ENCODE peak calls at places on chromosome 16, in seven cellular contexts. D is mesendoderm, E is HCT116, K is neural progenitor cell, P is mammary epithelial cell, A is H1, Y is GM23248. I is an unnamed sample. For H3K79me2, the result is how much of the 10 kb centered on the place peaks cover.

GRCh38 chr16:17607624-17608023 is 136.9 kb upstream of the XYLT1 start:
- DNase-seq in E (no peak), D (no peak), Y (no peak), A (no peak), P (no peak), K (no peak), I (no peak)

GRCh38 chr16:65546353-65546791 is 424.5 kb upstream of the CDH11 start:
- DNase-seq in P (no peak), Y (peak), E (no peak), K (no peak), A (no peak), D (peak), I (no peak)

GRCh38 chr16:3188675-3188924 is 596 bp downstream of the OR1F1 start:
- DNase-seq in A (no peak), P (no peak), E (no peak), Y (no peak), K (no peak), D (no peak), I (no peak)

GRCh38 chr16:75710344-75710743 is 9.1 kb upstream of the DUXB start:
- DNase-seq in D (peak), A (no peak), E (no peak), P (no peak), K (no peak), Y (no peak), I (peak)

GRCh38 chr16:57394444-57394843 is 10.1 kb upstream of the CCL17 start:
- DNase-seq in A (no peak), D (no peak), Y (peak), E (no peak), K (no peak), P (peak), I (no peak)

GRCh38 chr16:3487521-3488410 is 7.5 kb downstream of the C16orf90 start:
- DNase-seq in K (no peak), E (no peak), Y (no peak), P (no peak), D (peak), A (no peak), I (peak)

GRCh38 chr16:22232277-22233049 is 26.4 kb downstream of the EEF2K start:
- DNase-seq in A (no peak), E (peak), K (no peak), Y (peak), D (no peak), P (peak), I (no peak)

GRCh38 chr16:11391576-11391975 is 46.3 kb downstream of the RMI2 start:
- DNase-seq in P (no peak), Y (no peak), K (no peak), A (no peak), D (no peak), E (no peak), I (peak)

GRCh38 chr16:70267516-70267915 is 15.8 kb upstream of the EXOSC6 start:
- DNase-seq in Y (peak), E (peak), A (peak), K (peak), P (peak), D (peak), I (peak)

GRCh38 chr16:73172621-73173312 is 124.8 kb upstream of the ZFHX3 start:
- DNase-seq in Y (peak), A (peak), D (peak), P (peak), E (no peak), K (peak), I (peak)

GRCh38 chr16:878071-878784 is 77.7 kb upstream of the GNG13 start:
- DNase-seq in E (peak), P (no peak), K (peak), Y (no peak), D (peak), A (peak), I (peak)

GRCh38 chr16:27449434-27450188 is 47.6 kb downstream of the IL21R start:
- DNase-seq in K (no peak), P (no peak), Y (no peak), A (no peak), D (no peak), E (no peak), I (no peak)

GRCh38 chr16:22670551-22670970 is 143.4 kb upstream of the HS3ST2 start:
- DNase-seq in A (peak), P (no peak), E (peak), K (peak), Y (no peak), D (peak), I (peak)

GRCh38 chr16:19330801-19331484 is 45.4 kb downstream of the CLEC19A start:
- DNase-seq in P (peak), D (peak), E (peak), A (no peak), K (no peak), Y (peak), I (peak)

GRCh38 chr16:86806838-86807351 is 228.5 kb downstream of the FOXL1 start:
- DNase-seq in D (peak), K (peak), Y (no peak), P (no peak), A (peak), E (no peak), I (peak)

GRCh38 chr16:86905302-86905701 is 327.0 kb downstream of the FOXL1 start:
- DNase-seq in E (no peak), D (no peak), K (no peak), P (no peak), Y (no peak), A (no peak), I (no peak)

GRCh38 chr16:55735120-55735781 is 79.5 kb downstream of the SLC6A2 start:
- DNase-seq in P (peak), D (peak), Y (no peak), A (no peak), K (no peak), E (no peak), I (no peak)

GRCh38 chr16:17211797-17212196 is 259.0 kb downstream of the XYLT1 start:
- DNase-seq in P (no peak), Y (peak), K (peak), A (peak), E (peak), D (peak), I (peak)

GRCh38 chr16:86575754-86576557 is 2.4 kb upstream of the FOXL1 start:
- DNase-seq in K (peak), A (peak), Y (peak), P (peak), E (peak), D (peak), I (peak)

GRCh38 chr16:242281-242680 is 7.7 kb downstream of the FAM234A start:
- DNase-seq in Y (no peak), D (no peak), P (no peak), E (no peak), A (no peak), K (no peak), I (no peak)

GRCh38 chr16:17591655-17592405 is 121.1 kb upstream of the XYLT1 start:
- DNase-seq in P (peak), A (no peak), E (no peak), Y (peak), K (no peak), D (peak), I (no peak)

GRCh38 chr16:24717411-24717810 is 12.0 kb upstream of the TNRC6A start:
- DNase-seq in K (no peak), D (no peak), Y (peak), E (no peak), P (no peak), A (no peak), I (no peak)

GRCh38 chr16:6375471-6376075 is 957.1 kb upstream of the RBFOX1 start:
- DNase-seq in P (no peak), Y (no peak), E (no peak), K (no peak), D (peak), A (no peak), I (no peak)

GRCh38 chr16:80517846-80518245 is 22.9 kb upstream of the DYNLRB2 start:
- DNase-seq in P (no peak), A (no peak), K (no peak), D (no peak), Y (no peak), E (no peak), I (no peak)

GRCh38 chr16:12452549-12452948 is 351.1 kb downstream of the CPPED1 start:
- DNase-seq in A (no peak), E (no peak), Y (no peak), P (no peak), K (no peak), D (no peak), I (no peak)

GRCh38 chr16:8756755-8757154 is 40.7 kb downstream of the TMEM186 start:
- DNase-seq in D (no peak), A (no peak), P (no peak), K (no peak), E (no peak), Y (no peak), I (no peak)

GRCh38 chr16:27154573-27155521 is 48.5 kb upstream of the KDM8 start:
- DNase-seq in D (peak), K (peak), A (peak), E (peak), Y (peak), P (peak), I (peak)

GRCh38 chr16:50267151-50267631 is 840 bp downstream of the ADCY7 start:
- DNase-seq in Y (no peak), K (no peak), E (no peak), D (no peak), A (no peak), P (no peak), I (no peak)

GRCh38 chr16:81748476-81749198 is 30.5 kb upstream of the PLCG2 start:
- DNase-seq in P (no peak), K (no peak), Y (no peak), E (no peak), D (peak), A (no peak), I (peak)

GRCh38 chr16:28883221-28883996 is 5.1 kb downstream of the ATP2A1 start:
- DNase-seq in D (no peak), E (no peak), P (no peak), Y (no peak), A (no peak), K (no peak), I (peak)

DNA sequence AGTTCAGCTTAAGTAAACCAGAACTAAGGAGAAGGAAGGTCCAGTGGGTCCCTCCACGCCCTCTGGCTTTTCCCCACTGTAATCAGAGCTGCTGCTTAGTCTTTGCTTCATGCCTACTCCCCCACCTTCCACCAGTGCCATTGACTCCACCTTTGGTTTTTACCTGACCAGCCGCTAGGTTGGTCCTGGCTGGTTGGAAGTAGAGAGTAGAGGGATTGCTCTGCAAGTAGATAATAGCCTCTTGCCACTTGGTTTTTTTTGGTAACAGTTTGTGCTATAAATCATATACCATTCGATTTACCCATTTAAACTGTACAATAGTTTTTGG is 22.8 kb upstream of the PHKG2 start:
- DNase-seq in P (no peak), D (no peak), K (no peak), E (no peak), Y (no peak), A (no peak), I (no peak)
- H3K79me2 ChIP-seq in P (half or more), D (under half), K (under half), E (half or more), Y (half or more), A (under half), I (under half)

GRCh38 chr16:88700322-88700635 is 5.9 kb downstream of the RNF166 start:
- DNase-seq in P (no peak), D (no peak), E (no peak), K (no peak), Y (no peak), A (no peak), I (no peak)
- H3K79me2 ChIP-seq in P (under half), D (under half), E (under half), K (under half), Y (under half), A (under half), I (under half)

DNA sequence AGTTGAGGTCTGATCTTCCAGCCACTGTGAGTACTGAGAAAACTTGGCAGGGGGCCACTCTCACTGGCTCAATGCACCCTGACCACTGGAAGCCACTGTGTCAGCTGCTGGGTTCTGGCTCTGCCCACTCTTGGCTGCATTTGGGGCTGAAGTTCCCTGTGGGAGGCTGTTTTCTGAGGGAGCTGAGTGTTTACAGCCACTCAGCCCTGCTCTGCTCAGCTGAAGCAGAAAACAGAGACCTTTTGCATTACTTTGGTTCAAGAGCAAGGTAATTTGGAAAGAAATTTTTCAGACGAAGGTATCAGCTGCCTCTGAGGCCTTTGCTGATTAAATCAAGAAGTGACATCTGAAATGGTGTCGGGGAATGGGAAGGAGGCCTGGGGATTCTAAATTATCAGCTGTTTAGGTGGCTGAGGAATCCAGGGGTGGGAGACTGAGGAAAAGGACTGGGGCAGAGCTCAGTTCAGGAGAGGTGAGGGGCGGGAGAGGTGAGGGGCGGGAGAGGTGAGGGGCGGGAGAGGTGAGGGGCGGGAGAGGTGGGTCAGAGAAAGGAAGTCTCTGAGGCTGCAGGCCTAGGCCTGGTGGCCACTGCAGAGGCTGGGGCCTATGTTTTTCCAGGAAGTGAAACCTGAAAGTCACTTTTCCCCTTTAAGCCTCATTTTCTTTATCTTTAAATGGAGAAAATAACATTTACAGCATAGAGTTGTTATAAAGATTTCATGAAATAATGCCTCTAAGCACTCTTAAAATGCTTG is at the start of gene ACSM5:
- DNase-seq in P (no peak), A (no peak), D (peak), Y (no peak), E (no peak), K (no peak), I (peak)
- H3K79me2 ChIP-seq in P (under half), A (under half), D (under half), Y (under half), E (under half), K (under half), I (under half)

GRCh38 chr16:15652293-15653001 is 2.4 kb downstream of the NDE1 start:
- DNase-seq in P (no peak), Y (no peak), A (no peak), E (no peak), D (no peak), K (no peak), I (no peak)

GRCh38 chr16:15658149-15658548 is 8.1 kb downstream of the NDE1 start:
- DNase-seq in K (no peak), P (no peak), E (no peak), D (peak), Y (no peak), A (no peak), I (peak)

GRCh38 chr16:15653227-15653626 is 3.2 kb downstream of the NDE1 start:
- DNase-seq in E (no peak), A (no peak), D (peak), P (peak), Y (peak), K (no peak), I (no peak)

GRCh38 chr16:15650698-15651161 is 685 bp downstream of the NDE1 start:
- DNase-seq in K (peak), A (no peak), E (no peak), D (peak), Y (peak), P (peak), I (peak)

GRCh38 chr16:15654591-15654990 is 4.5 kb downstream of the NDE1 start:
- DNase-seq in E (no peak), A (no peak), P (no peak), Y (no peak), K (no peak), D (no peak), I (no peak)
- H3K79me2 ChIP-seq in E (half or more), A (under half), P (half or more), Y (half or more), K (half or more), D (under half), I (half or more)

GRCh38 chr16:78105517-78105916 is 6.1 kb downstream of the WWOX start:
- DNase-seq in K (no peak), P (peak), E (no peak), A (no peak), Y (no peak), D (no peak), I (no peak)

GRCh38 chr16:78102122-78102660 is 2.7 kb downstream of the WWOX start:
- DNase-seq in D (no peak), E (no peak), P (no peak), K (no peak), A (no peak), Y (no peak), I (no peak)

GRCh38 chr16:78108451-78108850 is 9.0 kb downstream of the WWOX start:
- DNase-seq in E (no peak), Y (no peak), K (no peak), D (no peak), P (no peak), A (no peak), I (no peak)

GRCh38 chr16:78102865-78103264 is 3.4 kb downstream of the WWOX start:
- DNase-seq in D (no peak), P (no peak), Y (no peak), A (no peak), K (no peak), E (no peak), I (no peak)

DNA sequence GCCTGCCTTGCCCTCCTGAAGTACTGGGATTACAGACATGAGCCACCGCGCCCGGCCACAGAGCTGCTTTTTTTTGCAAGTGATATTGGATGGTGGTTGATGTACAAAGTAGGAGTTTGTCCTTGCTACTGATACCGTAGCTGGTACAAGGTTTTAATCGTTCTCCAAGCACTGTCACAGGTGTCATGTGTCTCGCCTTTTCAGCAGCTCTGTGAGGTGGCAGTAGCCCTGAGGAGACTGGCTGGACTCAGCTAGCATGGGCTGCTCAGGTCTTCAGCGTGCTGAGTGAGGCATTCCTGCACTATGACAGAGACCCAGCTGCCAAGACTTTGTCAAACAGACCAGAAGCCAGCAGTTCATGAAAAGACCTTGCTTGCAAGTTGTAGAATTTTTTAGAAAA is 7.2 kb downstream of the WWOX start:
- DNase-seq in A (no peak), K (no peak), E (no peak), P (no peak), Y (no peak), D (no peak), I (no peak)
- H3K79me2 ChIP-seq in A (under half), K (under half), E (under half), P (under half), Y (under half), D (under half), I (under half)

DNA sequence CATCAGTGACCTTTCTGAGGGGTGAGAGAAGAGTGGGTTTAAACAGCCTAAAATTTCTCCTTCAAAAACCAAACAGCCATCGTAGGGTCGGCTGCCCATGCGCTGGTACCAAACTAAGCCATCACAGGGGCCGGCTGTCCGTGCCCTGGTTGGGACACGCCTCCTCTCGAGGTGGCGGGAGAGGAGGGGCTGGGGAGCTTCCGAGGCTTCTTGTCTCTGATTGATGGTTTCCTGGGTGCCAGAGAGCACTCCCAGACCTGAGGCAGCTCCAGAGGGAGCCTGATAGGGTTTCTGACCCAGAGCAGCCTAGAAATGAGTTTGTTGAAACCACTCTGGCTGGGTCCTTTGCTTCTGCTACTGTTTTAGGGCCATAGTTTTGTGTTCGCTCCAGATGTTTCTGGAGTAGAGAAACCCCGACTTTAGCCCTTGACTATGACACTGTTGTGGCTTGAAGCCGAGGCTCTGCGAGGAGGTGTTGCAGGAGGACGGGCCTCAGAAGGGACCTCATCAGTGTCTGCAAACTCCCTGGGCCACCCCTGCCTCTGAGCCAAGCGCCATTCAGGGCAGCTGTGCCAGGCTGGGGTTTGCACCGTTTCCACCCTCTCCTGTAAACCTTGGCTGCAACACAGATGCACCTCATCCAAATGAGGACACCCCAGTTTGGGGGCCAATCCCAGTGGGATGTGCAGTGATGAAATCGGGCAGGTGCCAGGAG is 6.2 kb downstream of the ZNF276 start:
- DNase-seq in P (no peak), A (no peak), Y (no peak), K (peak), E (no peak), D (peak), I (no peak)
- H3K79me2 ChIP-seq in P (under half), A (under half), Y (half or more), K (under half), E (under half), D (under half), I (under half)

GRCh38 chr16:68291227-68291626 is 19.5 kb downstream of the SLC7A6OS start:
- DNase-seq in K (no peak), E (no peak), P (no peak), D (no peak), Y (no peak), A (no peak), I (no peak)
- H3K79me2 ChIP-seq in K (under half), E (under half), P (under half), D (under half), Y (half or more), A (under half), I (under half)

DNA sequence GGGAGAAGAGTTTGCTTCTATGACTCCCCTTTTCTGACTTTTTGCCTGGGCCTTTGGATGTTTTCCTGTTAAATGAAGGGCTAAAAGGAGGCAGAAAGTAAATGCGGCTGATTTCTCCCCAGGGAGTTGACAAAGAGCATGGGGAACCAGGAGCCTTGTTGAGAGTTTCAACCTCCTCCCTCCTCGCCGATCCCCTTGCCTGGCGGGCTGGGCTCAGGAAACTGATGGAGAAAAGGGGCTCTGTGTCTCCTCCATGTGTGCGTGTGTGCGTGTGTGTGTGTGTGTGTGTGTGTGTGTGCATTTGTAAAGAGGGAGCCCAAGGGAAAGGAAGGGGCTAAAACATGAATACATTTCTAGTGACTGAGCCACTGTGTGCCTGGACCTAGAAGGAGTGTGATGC is 94.5 kb downstream of the ZDHHC7 start:
- DNase-seq in A (no peak), K (no peak), E (no peak), Y (no peak), P (no peak), D (no peak), I (no peak)
- H3K79me2 ChIP-seq in A (under half), K (under half), E (under half), Y (under half), P (under half), D (under half), I (under half)